ENCODE peak calls at places on chromosome 18, in nine cellular contexts. A is fibroblast of the aortic adventitia, L is PC-9, N is transverse colon, Q is nephron progenitor cell, Z is heart left ventricle, V is pancreas, W is AG09309, P is IMR-90. U is an unnamed sample.

GRCh38 chr18:75958683-75959082 is 531.2 kb upstream of the SMIM21 start:
- DNase-seq in Q (no peak), Z (no peak), N (no peak), P (no peak), W (no peak), L (no peak), A (no peak), V (no peak), U (no peak)

GRCh38 chr18:51149605-51150429 is 47.7 kb downstream of the MEX3C start:
- DNase-seq in Z (no peak), Q (no peak), L (peak), W (peak), A (peak), P (peak), V (no peak), N (no peak), U (no peak)

GRCh38 chr18:54254265-54254758 is 15.0 kb upstream of the POLI start:
- DNase-seq in Q (no peak), L (peak), A (peak), N (no peak), V (peak), Z (no peak), P (peak), W (no peak), U (no peak)

GRCh38 chr18:48922801-48923730 is 27.7 kb downstream of the SMAD7 start:
- DNase-seq in V (no peak), Q (peak), W (peak), A (peak), N (peak), P (peak), Z (peak), L (no peak), U (no peak)

GRCh38 chr18:27750014-27750413 is 426.9 kb downstream of the CDH2 start:
- DNase-seq in V (peak), P (peak), Q (peak), Z (no peak), W (peak), L (peak), N (no peak), A (peak), U (peak)

GRCh38 chr18:44594779-44595467 is 85.8 kb upstream of the SETBP1 start:
- DNase-seq in V (no peak), A (peak), P (peak), W (no peak), N (no peak), Z (no peak), Q (no peak), L (peak), U (no peak)

GRCh38 chr18:47635416-47635815 is 295.0 kb downstream of the SMAD2 start:
- DNase-seq in L (no peak), P (no peak), N (no peak), A (no peak), V (no peak), Z (no peak), W (no peak), Q (no peak), U (no peak)

GRCh38 chr18:394997-395383 is 105.5 kb downstream of the COLEC12 start:
- DNase-seq in A (peak), Q (no peak), W (peak), N (no peak), V (peak), P (peak), Z (peak), L (no peak), U (no peak)

GRCh38 chr18:45291616-45292612 is 323.4 kb upstream of the SLC14A2 start:
- DNase-seq in L (no peak), N (no peak), P (no peak), W (peak), V (no peak), A (peak), Q (no peak), Z (no peak), U (no peak)

GRCh38 chr18:34342960-34343359 is 118.2 kb upstream of the NOL4 start:
- DNase-seq in L (no peak), Z (no peak), W (no peak), V (no peak), P (peak), Q (no peak), N (no peak), A (peak), U (no peak)

GRCh38 chr18:13433685-13434084 is 215.1 kb downstream of the LDLRAD4 start:
- DNase-seq in Q (no peak), P (no peak), L (no peak), W (no peak), N (no peak), A (peak), V (no peak), Z (no peak), U (no peak)

GRCh38 chr18:56068030-56068671 is 480.2 kb upstream of the TCF4 start:
- DNase-seq in P (peak), V (no peak), L (peak), W (peak), Q (no peak), N (no peak), A (peak), Z (no peak), U (no peak)

DNA sequence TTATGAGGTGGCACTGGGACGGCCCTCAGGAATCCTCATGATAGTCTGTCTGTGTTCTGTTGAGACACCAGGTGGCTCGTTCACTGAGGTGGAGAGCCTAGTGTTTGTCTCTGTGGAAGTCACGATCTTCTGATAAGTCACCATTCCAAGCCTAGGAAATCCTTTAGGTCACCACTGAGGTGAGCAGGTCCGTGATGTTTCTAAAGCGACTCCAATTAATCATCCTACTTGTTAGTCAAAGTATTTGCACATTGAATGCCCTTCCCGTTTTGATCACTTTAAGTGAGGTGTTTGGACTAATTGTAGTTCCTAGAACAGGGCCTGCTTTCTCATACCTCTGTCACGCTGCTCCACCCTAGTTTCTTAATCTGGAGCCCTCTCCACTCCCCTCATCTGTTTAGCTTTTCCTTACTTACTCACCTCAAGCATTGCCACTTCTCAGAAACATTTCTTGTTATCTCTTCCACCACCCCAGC is 28.0 kb upstream of the DSG3 start:
- DNase-seq in V (no peak), A (no peak), W (no peak), L (peak), P (no peak), N (no peak), Z (no peak), Q (no peak), U (no peak)
- TF ChIP-seq CTCF in V (no peak), A (no peak), W (no peak), L (no peak), P (no peak), N (no peak), Z (no peak), Q (no peak), U (no peak)

DNA sequence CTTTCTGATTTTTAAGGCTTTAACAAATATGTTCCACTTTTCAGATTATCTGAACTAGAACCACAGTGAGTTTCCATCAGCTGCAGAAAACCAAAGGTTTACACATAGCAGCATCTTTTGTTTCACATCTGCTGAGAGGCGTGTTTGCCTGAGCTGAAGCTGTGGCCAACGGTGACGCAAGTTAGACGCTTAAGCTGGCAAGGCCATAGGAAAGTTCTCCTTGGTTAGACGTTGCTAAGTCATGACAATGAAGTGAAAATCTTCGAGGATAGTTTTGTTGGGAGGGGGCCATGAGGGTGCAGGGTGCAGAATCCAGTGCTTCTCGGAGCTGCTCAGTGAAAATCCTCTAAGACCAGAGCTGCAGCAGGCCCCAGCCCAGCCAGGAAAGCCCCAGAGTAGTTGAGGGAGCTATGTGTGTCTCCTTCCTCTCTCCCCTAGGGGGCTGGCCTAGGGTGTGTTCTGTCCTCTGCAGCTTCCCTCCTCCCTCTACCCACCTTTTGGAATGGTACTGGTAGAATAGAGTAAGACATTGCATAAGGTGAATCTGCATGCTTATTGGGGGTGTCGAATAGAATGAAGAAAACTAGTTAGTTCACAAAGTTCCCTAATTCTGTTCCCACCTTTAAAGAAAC is 105.4 kb downstream of the FHOD3 start:
- DNase-seq in Z (peak), L (no peak), P (peak), Q (no peak), A (peak), V (no peak), N (peak), W (peak), U (no peak)
- TF ChIP-seq CTCF in Z (no peak), L (no peak), P (no peak), Q (no peak), A (peak), V (no peak), N (no peak), W (no peak), U (no peak)

GRCh38 chr18:9922592-9923308 is 8.9 kb downstream of the VAPA start:
- DNase-seq in Z (no peak), V (no peak), Q (no peak), L (no peak), W (no peak), P (no peak), N (no peak), A (no peak), U (no peak)

GRCh38 chr18:9926223-9926894 is 12.5 kb downstream of the VAPA start:
- DNase-seq in N (no peak), L (no peak), W (no peak), V (no peak), A (no peak), Z (no peak), P (no peak), Q (no peak), U (no peak)

GRCh38 chr18:9925795-9926194 is 12.0 kb downstream of the VAPA start:
- DNase-seq in L (no peak), Z (no peak), V (no peak), P (no peak), Q (no peak), N (no peak), A (no peak), W (no peak), U (no peak)

GRCh38 chr18:9925369-9925768 is 11.6 kb downstream of the VAPA start:
- DNase-seq in Q (no peak), P (peak), V (no peak), A (peak), N (no peak), Z (no peak), L (no peak), W (no peak), U (no peak)

DNA sequence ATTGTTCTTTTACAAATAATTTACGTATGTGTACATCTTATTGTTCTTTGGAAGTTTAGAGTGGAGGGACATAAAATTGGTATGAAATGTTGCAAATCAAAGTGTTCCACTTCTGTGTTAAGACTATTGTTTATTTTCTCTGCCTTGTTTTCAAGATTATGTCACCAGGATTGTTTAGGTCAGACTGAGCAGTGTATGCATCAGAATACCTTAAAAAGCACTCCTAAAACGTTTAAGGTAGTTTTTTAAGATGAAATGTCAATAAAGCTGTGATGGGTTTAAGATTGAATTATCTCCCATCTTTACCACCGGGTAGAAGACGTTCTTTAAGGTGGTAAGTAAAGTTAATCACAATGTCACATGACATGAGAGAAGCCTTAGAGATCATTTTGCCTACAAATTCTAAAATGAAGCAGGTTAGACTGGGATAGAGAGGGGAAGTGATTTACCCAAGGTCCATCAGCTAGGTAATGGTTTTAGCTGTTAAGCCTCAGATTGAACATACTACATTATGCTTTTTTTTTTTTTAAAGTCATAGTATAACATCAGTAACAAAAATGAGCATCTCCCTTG is 10.6 kb downstream of the VAPA start:
- DNase-seq in A (no peak), V (no peak), Z (no peak), L (no peak), Q (no peak), N (no peak), P (no peak), W (no peak), U (no peak)
- TF ChIP-seq CTCF in A (no peak), V (no peak), Z (no peak), L (no peak), Q (no peak), N (no peak), P (no peak), W (no peak), U (no peak)

DNA sequence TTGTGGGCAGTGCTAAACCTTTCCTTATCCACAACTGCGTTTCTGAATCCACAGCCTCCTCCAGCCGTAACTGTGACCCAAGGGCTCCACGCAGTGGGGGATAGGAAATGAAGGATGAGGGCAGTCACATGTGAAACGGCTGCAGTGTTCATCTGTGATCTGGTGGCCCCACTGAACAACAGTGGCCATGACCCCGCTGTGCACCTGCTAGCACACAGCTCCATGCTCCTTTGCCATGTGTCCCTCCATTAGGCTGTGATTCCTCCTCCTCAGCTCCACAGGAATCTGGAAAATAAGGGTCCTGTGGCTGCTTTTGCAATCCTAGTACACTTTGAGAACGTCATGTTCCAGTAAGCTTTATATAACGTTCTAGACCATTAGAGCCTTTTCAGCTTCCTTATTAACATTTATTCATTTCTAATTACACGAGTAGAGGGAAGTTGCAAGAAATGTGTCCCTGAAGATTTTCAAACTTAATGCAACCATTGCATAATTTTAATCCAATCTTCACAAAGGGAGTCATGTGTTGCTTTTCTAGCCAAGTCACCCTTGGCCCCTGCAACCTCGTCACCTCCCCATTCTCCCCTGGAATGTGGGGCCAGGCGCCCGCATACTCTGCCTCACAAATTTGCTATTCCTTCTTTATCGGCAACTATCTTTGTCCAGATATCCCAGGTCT is 7.1 kb upstream of the NAPG start:
- DNase-seq in A (peak), V (no peak), N (peak), W (no peak), L (no peak), Q (peak), Z (peak), P (peak), U (no peak)
- TF ChIP-seq CTCF in A (peak), V (no peak), N (peak), W (peak), L (no peak), Q (peak), Z (peak), P (peak), U (no peak)

GRCh38 chr18:10482363-10482984 is 28.0 kb downstream of the APCDD1 start:
- DNase-seq in W (no peak), Q (no peak), P (no peak), L (no peak), A (no peak), Z (no peak), N (no peak), V (no peak), U (no peak)
- TF ChIP-seq CTCF in W (no peak), Q (no peak), P (no peak), L (no peak), A (no peak), Z (no peak), N (no peak), V (no peak), U (no peak)

GRCh38 chr18:77220726-77221125 is 28.9 kb upstream of the GALR1 start:
- DNase-seq in N (no peak), P (no peak), Z (no peak), A (no peak), W (no peak), Q (no peak), L (no peak), V (no peak), U (no peak)

GRCh38 chr18:77218642-77219041 is 31.0 kb upstream of the GALR1 start:
- DNase-seq in W (no peak), V (no peak), P (no peak), Z (no peak), Q (no peak), N (no peak), A (no peak), L (no peak), U (no peak)

GRCh38 chr18:77222464-77222863 is 27.2 kb upstream of the GALR1 start:
- DNase-seq in P (no peak), N (no peak), L (no peak), A (no peak), V (no peak), Z (no peak), W (no peak), Q (no peak), U (no peak)

GRCh38 chr18:77223653-77224052 is 26.0 kb upstream of the GALR1 start:
- DNase-seq in A (peak), Z (no peak), P (peak), Q (no peak), V (no peak), W (peak), N (no peak), L (peak), U (no peak)

GRCh38 chr18:77223221-77223639 is 26.4 kb upstream of the GALR1 start:
- DNase-seq in W (no peak), N (no peak), V (no peak), P (no peak), A (no peak), Q (no peak), L (no peak), Z (no peak), U (no peak)
- TF ChIP-seq CTCF in W (no peak), N (no peak), V (no peak), P (no peak), A (no peak), Q (no peak), L (no peak), Z (no peak), U (no peak)

GRCh38 chr18:37900281-37900680 is 334.7 kb upstream of the CELF4 start:
- DNase-seq in W (no peak), Q (no peak), N (no peak), L (no peak), A (no peak), Z (no peak), P (no peak), V (no peak), U (no peak)
- TF ChIP-seq CTCF in W (no peak), Q (no peak), N (no peak), L (no peak), A (no peak), Z (no peak), P (no peak), V (no peak), U (no peak)

GRCh38 chr18:63109789-63110188 is 209.8 kb downstream of the BCL2 start:
- DNase-seq in A (no peak), W (no peak), P (no peak), V (no peak), L (no peak), Z (no peak), N (no peak), Q (no peak), U (no peak)
- TF ChIP-seq CTCF in A (no peak), W (no peak), P (no peak), V (no peak), L (no peak), Z (no peak), N (no peak), Q (no peak), U (no peak)